ENCODE peak calls at places on chromosome 11, in four cellular contexts. Y is stimulated activated CD8-positive, alpha-beta memory T cell treated with anti-CD3 and anti-CD28 coated beads, Interleukin-15, amount 100 ng/mL, for 24 hours; X is kidney tubule cell; K is body of pancreas. T is an unnamed sample.
A peak's percentile ranks its signal among the peaks of the same experiment; 100 is the strongest.

GRCh38 chr11:22690891-22691290 is 24.5 kb downstream of the GAS2 start:
- DNase-seq in Y (no peak), X (no peak), K (no peak), T (no peak)

GRCh38 chr11:83033367-83033766 is 38.3 kb downstream of the RAB30 start:
- DNase-seq in Y (no peak), X (no peak), K (no peak), T (no peak)

GRCh38 chr11:73173755-73174494 is 31.8 kb upstream of the FCHSD2 start:
- DNase-seq in Y (no peak), X (no peak), K (peak; percentile 78), T (no peak)

GRCh38 chr11:107468596-107468995 is 11.0 kb upstream of the CWF19L2 start:
- DNase-seq in Y (no peak), X (peak; percentile 7), K (no peak), T (no peak)

GRCh38 chr11:26971961-26972360 is 22.0 kb upstream of the FIBIN start:
- DNase-seq in Y (no peak), X (no peak), K (no peak), T (no peak)

GRCh38 chr11:13339196-13340153 is 61.9 kb downstream of the BMAL1 start:
- DNase-seq in Y (no peak), X (peak; percentile 94), K (no peak), T (peak; percentile 91)

GRCh38 chr11:116239247-116239646 is 533.5 kb downstream of the BUD13 start:
- DNase-seq in Y (no peak), X (no peak), K (no peak), T (no peak)

GRCh38 chr11:12773591-12773990 is 99.4 kb downstream of the TEAD1 start:
- DNase-seq in Y (no peak), X (no peak), K (no peak), T (no peak)

GRCh38 chr11:78958444-78958843 is 383.8 kb upstream of the NARS2 start:
- DNase-seq in Y (no peak), X (no peak), K (no peak), T (no peak)

GRCh38 chr11:68145120-68145866 is 24.1 kb upstream of the CHKA start:
- DNase-seq in Y (no peak), X (peak; percentile 92), K (peak; percentile 81), T (peak; percentile 60)

GRCh38 chr11:75815345-75815983 is 454 bp downstream of the UVRAG start:
- DNase-seq in Y (peak; percentile 6), X (peak; percentile 46), K (peak; percentile 54), T (no peak)

GRCh38 chr11:62879554-62879953 is 1.1 kb upstream of the SLC3A2 start:
- DNase-seq in Y (no peak), X (no peak), K (no peak), T (no peak)

GRCh38 chr11:72375241-72375640 is 59.1 kb downstream of the CLPB start:
- DNase-seq in Y (no peak), X (no peak), K (no peak), T (no peak)

GRCh38 chr11:9862981-9863380 is 199.1 kb downstream of the SWAP70 start:
- DNase-seq in Y (no peak), X (no peak), K (no peak), T (no peak)

GRCh38 chr11:96074551-96075309 is 150.8 kb upstream of the MTMR2 start:
- DNase-seq in Y (no peak), X (peak; percentile 59), K (no peak), T (no peak)

GRCh38 chr11:74268451-74268850 is 43.0 kb downstream of the P4HA3 start:
- DNase-seq in Y (no peak), X (peak; percentile 56), K (no peak), T (peak; percentile 79)

GRCh38 chr11:120182790-120183491 is 27.9 kb upstream of the OAF start:
- DNase-seq in Y (no peak), X (no peak), K (peak; percentile 76), T (peak; percentile 27)

T was measured in renal cortical epithelial cell.